ENCODE peak calls at places on chromosomes 3 and 15, in seven cellular contexts. V is ovary, N is fibroblast of mammary gland, B is right atrium auricular region, J is HFFc6, Y is ascending aorta, I is glutamatergic neuron. Z is an unnamed sample.

GRCh38 chr15:86855307-86855706 is 775.6 kb downstream of the AGBL1 start:
- DNase-seq in V (no peak), J (no peak), B (no peak), N (no peak), I (no peak), Y (no peak), Z (no peak)

GRCh38 chr15:96978937-96979473 is 648.5 kb downstream of the NR2F2 start:
- DNase-seq in Y (no peak), N (no peak), I (no peak), J (no peak), V (no peak), B (no peak), Z (no peak)

GRCh38 chr15:79184465-79184892 is 93.9 kb upstream of the RASGRF1 start:
- DNase-seq in N (peak), B (peak), I (peak), J (peak), Y (peak), V (peak), Z (peak)

GRCh38 chr15:71471347-71471746 is 339.0 kb upstream of the NR2E3 start:
- DNase-seq in N (no peak), I (no peak), V (no peak), Y (no peak), B (no peak), J (no peak), Z (no peak)

GRCh38 chr3:178551916-178552321 is 15.7 kb downstream of the KCNMB2 start:
- DNase-seq in V (peak), N (peak), Y (no peak), I (no peak), B (no peak), J (no peak), Z (peak)

GRCh38 chr15:31366169-31366734 is 39.6 kb downstream of the KLF13 start:
- DNase-seq in I (no peak), Y (peak), J (peak), B (no peak), N (peak), V (peak), Z (no peak)

GRCh38 chr3:57980416-57980815 is 27.8 kb upstream of the FLNB start:
- DNase-seq in J (no peak), V (no peak), I (no peak), B (no peak), Y (no peak), N (no peak), Z (no peak)

GRCh38 chr3:45978348-45978747 is 17.3 kb downstream of the FYCO1 start:
- DNase-seq in V (no peak), J (no peak), B (no peak), Y (no peak), N (no peak), I (no peak), Z (no peak)

GRCh38 chr15:83475551-83475950 is 28.4 kb downstream of the SH3GL3 start:
- DNase-seq in I (no peak), B (no peak), Y (no peak), V (no peak), N (peak), J (peak), Z (peak)

GRCh38 chr15:38252481-38253311 is at the start of gene SPRED1:
- DNase-seq in I (peak), V (peak), B (peak), N (peak), Y (peak), J (peak), Z (peak)

GRCh38 chr3:46214751-46215352 is 6.7 kb upstream of the CCR1 start:
- DNase-seq in V (no peak), N (no peak), I (no peak), B (no peak), Y (no peak), J (no peak), Z (no peak)

GRCh38 chr3:72334681-72335457 is 513.4 kb downstream of the SHQ1 start:
- DNase-seq in V (no peak), I (no peak), J (no peak), N (no peak), B (no peak), Y (no peak), Z (no peak)

GRCh38 chr3:152539191-152539764 is 270.5 kb downstream of the MBNL1 start:
- DNase-seq in V (no peak), Y (no peak), N (no peak), J (no peak), B (no peak), I (no peak), Z (no peak)
- TF ChIP-seq CTCF in V (no peak), Y (no peak), N (no peak), J (peak), B (no peak), I (no peak), Z (peak)

GRCh38 chr3:60030982-60031381 is 981.2 kb upstream of the CFAP20DC start:
- DNase-seq in I (no peak), B (no peak), J (no peak), Y (no peak), V (no peak), N (no peak), Z (no peak)
- TF ChIP-seq CTCF in I (no peak), B (no peak), J (no peak), Y (no peak), V (no peak), N (no peak), Z (no peak)

DNA sequence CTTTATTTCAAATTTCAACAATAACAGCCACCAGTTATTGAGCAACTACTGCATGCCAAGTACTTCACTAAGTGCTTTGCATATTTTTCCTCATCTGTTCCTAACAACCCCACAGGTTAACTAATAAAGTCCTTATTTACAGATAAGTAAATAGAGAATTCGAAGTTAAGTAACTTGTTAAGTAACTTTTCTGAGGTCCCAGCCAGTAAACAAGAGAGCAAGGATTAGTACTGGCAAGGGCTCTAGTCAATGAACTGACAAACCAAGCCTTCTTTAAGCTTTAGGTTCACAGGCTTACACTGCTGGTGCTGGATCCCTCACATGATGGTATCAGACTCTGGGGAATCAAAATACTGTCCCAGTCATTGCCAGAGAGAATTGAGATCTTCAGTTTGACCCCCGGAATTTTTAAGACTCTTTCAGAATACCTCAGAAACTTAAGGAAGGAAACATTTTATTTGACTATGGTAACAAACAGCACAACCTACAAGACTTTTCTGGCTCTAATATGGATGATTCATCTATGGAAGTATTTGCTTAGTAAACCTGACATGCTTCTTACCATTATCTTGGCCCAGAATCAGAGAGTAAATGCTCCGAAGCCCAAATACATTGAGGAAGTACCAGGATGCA is 16.5 kb downstream of the EMC3 start:
- DNase-seq in I (no peak), V (no peak), N (peak), Y (no peak), J (peak), B (no peak), Z (peak)
- TF ChIP-seq CTCF in I (no peak), V (no peak), N (no peak), Y (no peak), J (no peak), B (no peak), Z (no peak)

GRCh38 chr3:129688310-129688895 is 81.9 kb upstream of the PLXND1 start:
- DNase-seq in J (no peak), I (peak), B (peak), Y (peak), V (peak), N (peak), Z (peak)
- TF ChIP-seq CTCF in J (no peak), I (no peak), B (no peak), Y (no peak), V (no peak), N (no peak), Z (peak)

DNA sequence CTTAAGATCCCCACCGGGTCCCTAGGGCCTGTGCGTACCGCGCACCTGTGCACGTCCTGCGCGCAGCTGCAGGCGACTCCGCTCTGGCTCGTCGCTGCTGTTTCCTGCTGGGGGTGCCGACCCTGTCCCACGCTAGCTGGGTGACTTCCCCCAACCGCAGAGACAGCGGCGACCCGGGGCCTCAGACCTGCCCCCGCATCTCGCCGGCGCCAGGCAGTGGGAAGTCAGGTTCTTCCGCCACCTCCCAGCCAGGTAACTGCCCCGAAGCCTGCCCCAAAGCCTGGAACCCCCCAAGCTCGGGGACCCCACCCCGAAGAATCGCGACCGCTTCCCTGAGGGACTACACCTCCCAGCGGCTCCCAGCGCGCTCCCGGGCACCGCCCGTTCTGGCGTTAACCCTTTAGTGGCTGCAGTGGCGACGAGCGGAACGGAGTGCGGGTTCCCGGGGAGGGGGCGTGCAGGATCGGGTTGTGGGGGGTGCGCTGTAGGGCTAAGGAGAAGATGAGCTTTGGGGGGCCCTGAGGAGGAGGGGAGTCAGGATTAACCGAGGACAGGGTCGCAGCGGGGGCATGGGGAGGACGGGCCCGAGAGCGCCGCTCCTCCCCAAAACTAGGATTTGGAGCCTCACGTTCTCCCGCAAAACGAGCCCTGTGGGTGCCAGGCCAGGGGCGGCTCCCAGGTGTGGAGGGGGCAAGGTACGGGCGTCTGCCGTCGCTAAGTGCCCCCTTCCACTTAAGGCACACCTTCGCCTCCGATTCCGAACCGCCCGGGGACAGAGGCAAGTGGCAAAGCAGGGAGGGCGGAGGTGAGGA is 589 bp downstream of the NEIL1 start:
- DNase-seq in I (peak), N (no peak), J (no peak), Y (peak), V (peak), B (no peak), Z (no peak)
- TF ChIP-seq CTCF in I (no peak), N (no peak), J (no peak), Y (no peak), V (no peak), B (no peak), Z (no peak)

GRCh38 chr3:141305436-141305835 is 62.9 kb upstream of the ZBTB38 start:
- DNase-seq in N (peak), Y (no peak), J (peak), V (no peak), B (peak), I (no peak), Z (peak)
- TF ChIP-seq CTCF in N (peak), Y (no peak), J (peak), V (no peak), B (no peak), I (no peak), Z (peak)

GRCh38 chr3:151305081-151305777 is 11.4 kb downstream of the GPR87 start:
- DNase-seq in I (no peak), B (no peak), J (peak), V (no peak), N (peak), Y (peak), Z (peak)
- TF ChIP-seq CTCF in I (no peak), B (no peak), J (peak), V (no peak), N (peak), Y (no peak), Z (peak)

GRCh38 chr3:33315826-33316225 is 38.6 kb downstream of the FBXL2 start:
- DNase-seq in I (no peak), N (peak), B (no peak), Y (no peak), V (no peak), J (peak), Z (peak)

GRCh38 chr3:33313331-33313730 is 36.1 kb downstream of the FBXL2 start:
- DNase-seq in I (no peak), N (peak), V (no peak), J (peak), Y (no peak), B (no peak), Z (peak)

GRCh38 chr3:33314993-33315392 is 37.8 kb downstream of the FBXL2 start:
- DNase-seq in B (no peak), N (no peak), Y (no peak), I (no peak), V (no peak), J (no peak), Z (no peak)

GRCh38 chr3:33317963-33318708 is 40.9 kb downstream of the FBXL2 start:
- DNase-seq in J (no peak), Y (no peak), B (no peak), N (no peak), I (no peak), V (no peak), Z (no peak)

GRCh38 chr3:33312361-33312760 is 35.1 kb downstream of the FBXL2 start:
- DNase-seq in B (no peak), J (no peak), Y (no peak), I (no peak), V (no peak), N (no peak), Z (no peak)
- TF ChIP-seq CTCF in B (no peak), J (no peak), Y (no peak), I (no peak), V (no peak), N (no peak), Z (no peak)

GRCh38 chr3:17384567-17385296 is 357.7 kb downstream of the TBC1D5 start:
- DNase-seq in V (no peak), Y (no peak), I (no peak), B (no peak), J (peak), N (peak), Z (no peak)

GRCh38 chr3:17390785-17391184 is 351.6 kb downstream of the TBC1D5 start:
- DNase-seq in V (no peak), N (no peak), Y (no peak), B (no peak), I (no peak), J (no peak), Z (no peak)

GRCh38 chr3:17387108-17387507 is 355.3 kb downstream of the TBC1D5 start:
- DNase-seq in Y (no peak), V (no peak), I (no peak), J (no peak), B (no peak), N (no peak), Z (no peak)

GRCh38 chr3:17386432-17386831 is 356.0 kb downstream of the TBC1D5 start:
- DNase-seq in Y (no peak), N (no peak), I (no peak), J (no peak), V (no peak), B (no peak), Z (no peak)
- TF ChIP-seq CTCF in Y (no peak), N (no peak), I (no peak), J (no peak), V (no peak), B (no peak), Z (no peak)

GRCh38 chr3:33146791-33147445 is 33.1 kb downstream of the CRTAP start:
- DNase-seq in J (no peak), Y (no peak), V (no peak), N (peak), B (no peak), I (no peak), Z (peak)
- TF ChIP-seq CTCF in J (peak), Y (no peak), V (no peak), N (no peak), B (no peak), I (no peak), Z (peak)